ENCODE peak calls at places on chromosome 5, in ten cellular contexts. J is HCT116, D is astrocyte of the spinal cord, M is upper lobe of left lung, R is omental fat pad, K is cardiac fibroblast, F is H9, G is coronary artery, S is foreskin fibroblast, H is PC-3. N is an unnamed sample.

GRCh38 chr5:51386916-51387853 is 3.9 kb downstream of the ISL1 start:
- DNase-seq in D (no peak), F (peak), S (no peak), J (no peak), K (no peak), M (peak), H (no peak), G (no peak), R (peak), N (no peak)

GRCh38 chr5:65867509-65868195 is 58.7 kb upstream of the ERBIN start:
- DNase-seq in G (no peak), F (no peak), M (no peak), H (peak), R (no peak), J (no peak), S (no peak), D (no peak), K (no peak), N (no peak)

GRCh38 chr5:133780619-133781280 is 168.4 kb upstream of the FSTL4 start:
- DNase-seq in D (no peak), K (no peak), F (peak), G (peak), R (no peak), H (no peak), S (no peak), M (no peak), J (no peak), N (no peak)

GRCh38 chr5:172283020-172283861 is at the start of gene UBTD2:
- DNase-seq in K (peak), G (peak), R (peak), M (peak), H (peak), J (no peak), S (peak), D (peak), F (peak), N (peak)

GRCh38 chr5:180194410-180195345 is 14.3 kb downstream of the RASGEF1C start:
- DNase-seq in M (peak), K (no peak), S (no peak), G (no peak), J (no peak), F (peak), R (no peak), D (no peak), H (no peak), N (no peak)

GRCh38 chr5:163914911-163915310 is 409.5 kb downstream of the MAT2B start:
- DNase-seq in G (no peak), S (no peak), K (no peak), H (no peak), F (peak), M (no peak), J (no peak), D (no peak), R (no peak), N (no peak)

GRCh38 chr5:133697536-133698258 is 85.4 kb upstream of the FSTL4 start:
- DNase-seq in R (no peak), K (no peak), J (no peak), G (peak), H (no peak), F (peak), M (no peak), D (no peak), S (no peak), N (no peak)

GRCh38 chr5:60687927-60688720 is 11.8 kb downstream of the DEPDC1B start:
- DNase-seq in S (peak), H (peak), F (no peak), M (no peak), R (no peak), K (peak), G (no peak), J (no peak), D (peak), N (no peak)

GRCh38 chr5:138655530-138656245 is 80.5 kb upstream of the HSPA9 start:
- DNase-seq in M (no peak), R (no peak), F (no peak), S (no peak), D (no peak), H (no peak), K (peak), G (no peak), J (no peak), N (no peak)

GRCh38 chr5:124902097-124902821 is 155.8 kb upstream of the ZNF608 start:
- DNase-seq in F (no peak), M (no peak), G (no peak), S (no peak), R (no peak), H (no peak), J (no peak), K (peak), D (peak), N (no peak)

GRCh38 chr5:3276891-3277290 is 318.7 kb upstream of the IRX1 start:
- DNase-seq in R (no peak), D (no peak), H (no peak), S (no peak), M (no peak), K (no peak), G (no peak), J (no peak), F (no peak), N (no peak)

GRCh38 chr5:124951105-124951504 is 204.7 kb upstream of the ZNF608 start:
- DNase-seq in K (no peak), H (no peak), M (no peak), D (no peak), S (no peak), F (no peak), G (no peak), J (no peak), R (no peak), N (no peak)

GRCh38 chr5:96226941-96227552 is 206.0 kb downstream of the PCSK1 start:
- DNase-seq in D (peak), J (no peak), G (no peak), H (peak), F (no peak), M (no peak), R (no peak), S (peak), K (peak), N (no peak)

GRCh38 chr5:137491121-137491520 is 8.0 kb downstream of the SPOCK1 start:
- DNase-seq in K (peak), D (peak), J (no peak), G (no peak), S (no peak), M (no peak), F (no peak), H (peak), R (no peak), N (no peak)

GRCh38 chr5:87899109-87900100 is 369.2 kb downstream of the TMEM161B start:
- DNase-seq in D (peak), G (no peak), J (no peak), F (no peak), R (no peak), K (peak), H (peak), M (no peak), S (peak), N (no peak)

GRCh38 chr5:159765034-159765433 is 151.2 kb upstream of the ADRA1B start:
- DNase-seq in R (no peak), J (no peak), H (no peak), D (no peak), G (no peak), K (no peak), S (no peak), F (no peak), M (no peak), N (no peak)

GRCh38 chr5:112419596-112420110 is 576 bp upstream of the EPB41L4A start:
- DNase-seq in H (no peak), D (peak), G (peak), J (peak), K (peak), R (no peak), M (peak), F (peak), S (peak), N (peak)

GRCh38 chr5:67299317-67299716 is 102.7 kb upstream of the CD180 start:
- DNase-seq in D (peak), F (no peak), J (no peak), H (no peak), G (no peak), S (no peak), M (no peak), R (no peak), K (no peak), N (no peak)

GRCh38 chr5:120873083-120873482 is 409.0 kb downstream of the PRR16 start:
- DNase-seq in J (no peak), G (no peak), H (no peak), R (no peak), M (no peak), K (no peak), D (peak), F (no peak), S (no peak), N (no peak)

GRCh38 chr5:115542651-115543364 is 1.8 kb downstream of the FEM1C start:
- DNase-seq in J (no peak), R (no peak), H (peak), D (no peak), M (no peak), K (peak), F (no peak), G (no peak), S (no peak), N (no peak)

GRCh38 chr5:73135429-73136276 is 15.3 kb downstream of the TMEM171 start:
- DNase-seq in D (peak), M (no peak), R (no peak), F (peak), H (peak), K (peak), S (no peak), G (no peak), J (peak), N (no peak)

DNA sequence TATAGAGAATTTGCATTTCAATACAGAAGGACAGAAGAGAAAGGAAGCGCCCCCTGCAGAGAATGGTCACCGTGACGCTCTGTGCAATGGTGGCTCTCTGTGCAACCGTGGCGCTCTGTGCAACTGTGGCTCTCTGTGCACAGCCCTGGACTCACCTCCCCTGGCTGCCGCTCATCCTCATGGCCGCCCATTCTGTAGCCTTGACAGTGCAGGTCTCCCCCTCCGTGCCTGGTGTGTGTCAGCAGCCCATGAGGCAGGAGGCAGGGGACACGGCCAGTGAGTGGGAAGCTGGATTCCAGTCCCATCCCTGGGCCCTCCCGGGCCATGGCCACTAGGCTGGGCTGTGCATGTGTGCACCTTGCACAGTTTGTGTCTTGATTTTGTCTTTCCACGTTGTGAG is 12.0 kb downstream of the EXOC3 start:
- DNase-seq in R (no peak), S (no peak), K (no peak), M (peak), D (no peak), J (no peak), H (no peak), G (peak), F (peak), N (no peak)
- TF ChIP-seq CTCF in R (no peak), S (no peak), K (no peak), M (no peak), D (no peak), J (no peak), H (no peak), G (no peak), F (no peak), N (no peak)

DNA sequence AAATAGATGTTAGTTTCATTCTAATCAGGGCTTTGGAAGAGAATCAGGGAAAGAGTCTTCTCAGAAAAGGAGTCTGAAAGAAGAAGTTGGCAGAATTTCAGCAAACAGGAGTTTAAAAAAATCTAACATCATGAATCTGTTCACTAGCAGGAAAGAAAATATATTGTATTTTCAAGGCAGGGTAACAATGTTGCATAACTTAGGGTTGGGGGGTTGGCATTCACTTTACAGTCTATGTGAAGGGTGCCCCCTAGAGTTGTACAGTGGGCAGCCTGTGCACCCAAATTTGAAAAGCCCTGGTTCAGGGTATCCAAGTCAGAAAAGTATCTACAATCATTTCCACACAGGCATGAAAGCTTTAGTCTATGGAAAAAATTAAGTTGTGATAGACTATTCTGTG is 348.4 kb upstream of the SLC30A5 start:
- DNase-seq in D (no peak), F (no peak), S (no peak), R (no peak), M (no peak), K (peak), G (no peak), J (no peak), H (no peak), N (no peak)
- TF ChIP-seq CTCF in D (peak), F (peak), S (peak), R (no peak), M (no peak), K (peak), G (no peak), J (peak), H (no peak), N (peak)

DNA sequence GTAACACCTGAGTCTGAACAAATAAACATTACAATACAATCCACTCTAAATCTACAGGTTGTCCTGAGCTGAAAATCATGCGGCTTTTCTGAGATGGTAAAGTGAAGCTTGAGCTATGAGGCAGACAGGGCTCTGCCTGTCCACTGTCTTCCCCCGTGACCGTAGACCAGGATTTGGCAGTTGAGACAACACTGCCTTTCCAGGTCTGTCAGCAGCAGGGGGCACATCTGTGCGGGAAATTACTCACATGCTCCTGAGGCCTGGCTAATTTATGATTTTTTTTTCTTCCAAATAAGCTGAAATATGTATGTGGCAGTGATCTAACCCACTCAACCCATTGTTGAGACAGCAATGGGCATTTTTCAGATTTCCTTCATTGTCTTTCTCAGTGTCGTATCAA is 307.9 kb downstream of the FBXL7 start:
- DNase-seq in R (no peak), M (no peak), G (no peak), S (no peak), F (no peak), J (no peak), K (peak), D (peak), H (peak), N (no peak)
- TF ChIP-seq CTCF in R (no peak), M (no peak), G (no peak), S (peak), F (no peak), J (no peak), K (peak), D (peak), H (peak), N (no peak)

GRCh38 chr5:10233505-10233904 is 16.2 kb downstream of the ATPSCKMT start:
- DNase-seq in K (peak), H (peak), D (peak), M (no peak), R (no peak), F (no peak), G (no peak), J (peak), S (peak), N (no peak)
- TF ChIP-seq CTCF in K (peak), H (peak), D (peak), M (no peak), R (no peak), F (peak), G (no peak), J (peak), S (peak), N (peak)

DNA sequence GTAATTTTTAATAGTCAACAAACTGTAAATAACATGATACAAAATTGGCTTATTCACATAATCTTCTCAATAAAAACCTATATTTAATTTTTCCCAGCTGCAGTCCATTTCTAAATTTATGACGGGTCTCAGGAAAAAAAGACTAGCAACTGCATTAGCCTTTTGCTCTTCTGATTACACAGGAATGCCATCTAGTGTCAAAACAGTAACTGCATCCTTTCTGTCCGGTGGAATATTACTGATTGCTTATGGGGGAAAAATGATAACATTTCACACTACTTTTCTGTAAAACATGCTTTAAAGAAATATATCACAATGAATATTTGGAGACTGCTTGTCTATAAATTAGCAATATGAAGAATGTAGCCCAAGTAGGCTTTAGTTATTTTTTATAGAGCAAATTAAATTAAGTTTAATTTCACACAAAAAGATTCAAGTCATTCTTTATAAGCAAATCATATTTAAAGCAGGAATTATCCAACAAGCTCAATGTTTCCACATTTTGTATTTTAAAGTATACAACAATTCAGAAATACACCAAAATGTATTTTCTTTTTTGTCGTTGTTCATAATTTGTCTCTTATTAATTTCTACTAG is 534.7 kb downstream of the CDH10 start:
- DNase-seq in D (peak), J (no peak), F (no peak), G (no peak), S (no peak), H (peak), K (peak), R (no peak), M (no peak), N (no peak)
- TF ChIP-seq CTCF in D (peak), J (peak), F (peak), G (no peak), S (no peak), H (peak), K (peak), R (no peak), M (no peak), N (peak)

DNA sequence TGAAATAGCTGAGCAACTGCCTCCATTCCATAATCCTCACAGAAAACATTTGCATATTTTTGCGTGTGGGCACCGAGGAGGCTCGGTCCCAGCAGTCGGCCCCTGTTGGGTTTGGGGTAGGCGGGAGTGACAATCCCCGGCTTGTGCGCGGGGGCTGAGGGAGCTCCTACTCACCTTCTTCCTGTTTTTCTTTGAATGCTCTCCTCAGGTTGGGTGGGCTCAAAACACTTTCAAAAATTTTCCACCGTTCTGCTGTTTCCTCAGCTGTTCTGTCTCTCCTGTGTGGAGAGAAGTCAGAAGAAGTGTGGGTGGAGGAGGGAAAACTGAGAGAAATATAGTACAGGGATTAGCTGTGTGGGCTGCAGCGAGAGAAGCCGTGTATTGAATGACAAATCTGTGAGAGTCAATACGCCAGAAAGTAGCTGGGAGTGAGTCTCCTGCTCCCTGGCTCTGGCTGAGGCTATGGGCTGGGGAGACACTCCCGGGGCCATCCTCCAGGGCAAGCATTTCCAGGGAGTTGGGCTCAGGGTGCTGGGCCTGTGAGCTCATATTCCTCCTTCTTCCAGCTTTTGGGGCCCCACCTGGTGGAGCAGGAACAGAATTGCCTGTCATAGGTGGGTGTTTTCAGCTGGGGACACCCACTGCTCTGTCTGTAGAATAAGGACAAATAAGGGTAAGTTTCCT is 84.7 kb downstream of the CMYA5 start:
- DNase-seq in S (no peak), D (peak), J (peak), F (peak), K (peak), G (no peak), H (peak), R (no peak), M (peak), N (no peak)
- TF ChIP-seq CTCF in S (peak), D (peak), J (peak), F (peak), K (peak), G (no peak), H (peak), R (no peak), M (no peak), N (no peak)

GRCh38 chr5:10760976-10761841 is at the start of gene DAP:
- DNase-seq in S (peak), R (peak), J (peak), G (peak), H (peak), M (peak), F (peak), K (peak), D (peak), N (peak)

GRCh38 chr5:10760033-10760975 is 730 bp downstream of the DAP start:
- DNase-seq in G (peak), J (peak), S (peak), D (peak), F (no peak), K (peak), R (no peak), H (peak), M (no peak), N (no peak)

GRCh38 chr5:10761842-10762165 is 770 bp upstream of the DAP start:
- DNase-seq in H (no peak), K (no peak), R (no peak), S (no peak), D (no peak), G (no peak), M (no peak), J (no peak), F (no peak), N (no peak)

GRCh38 chr5:10762178-10762775 is 1.2 kb upstream of the DAP start:
- DNase-seq in R (no peak), D (no peak), H (peak), J (no peak), M (no peak), F (no peak), G (peak), S (no peak), K (no peak), N (no peak)

GRCh38 chr5:10762776-10763500 is 1.9 kb upstream of the DAP start:
- DNase-seq in R (no peak), M (no peak), G (peak), D (no peak), K (no peak), J (no peak), H (no peak), F (no peak), S (no peak), N (no peak)
- TF ChIP-seq CTCF in R (no peak), M (no peak), G (no peak), D (no peak), K (no peak), J (no peak), H (no peak), F (no peak), S (no peak), N (no peak)

GRCh38 chr5:161544350-161544765 is 2.2 kb downstream of the GABRB2 start:
- DNase-seq in F (peak), H (peak), S (no peak), M (no peak), J (peak), D (peak), K (peak), R (no peak), G (no peak), N (peak)
- TF ChIP-seq CTCF in F (peak), H (peak), S (peak), M (peak), J (peak), D (peak), K (peak), R (no peak), G (peak), N (peak)

N was measured in D721Med.